ENCODE peak calls at places on chromosome 12, in four cellular contexts. One of them, this sample, is unnamed.

GRCh38 chr12:124829008-124829707 is 34.5 kb downstream of the SCARB1 start:
- DNase-seq in HCT116: no peak
- DNase-seq in fibroblast of lung: peak
- DNase-seq in DND-41: no peak
- DNase-seq in this sample: peak

GRCh38 chr12:30166416-30166815 is 382.7 kb upstream of the TMTC1 start:
- DNase-seq in HCT116: no peak
- DNase-seq in DND-41: no peak
- DNase-seq in fibroblast of lung: peak
- DNase-seq in this sample: no peak

GRCh38 chr12:47949441-47950341 is 13.7 kb upstream of the TMEM106C start:
- DNase-seq in fibroblast of lung: peak
- DNase-seq in DND-41: peak
- DNase-seq in HCT116: peak
- DNase-seq in this sample: peak

GRCh38 chr12:9752145-9752717 is 8.5 kb downstream of the CD69 start:
- DNase-seq in HCT116: no peak
- DNase-seq in fibroblast of lung: no peak
- DNase-seq in DND-41: no peak
- DNase-seq in this sample: no peak

GRCh38 chr12:64578556-64578955 is 31.7 kb upstream of the RASSF3 start:
- DNase-seq in fibroblast of lung: no peak
- DNase-seq in HCT116: no peak
- DNase-seq in DND-41: no peak
- DNase-seq in this sample: no peak

GRCh38 chr12:11689591-11690158 is 40.2 kb downstream of the ETV6 start:
- DNase-seq in DND-41: no peak
- DNase-seq in fibroblast of lung: no peak
- DNase-seq in HCT116: no peak
- DNase-seq in this sample: no peak

GRCh38 chr12:92028039-92028709 is 117.5 kb downstream of the BTG1 start:
- DNase-seq in HCT116: no peak
- DNase-seq in fibroblast of lung: peak
- DNase-seq in DND-41: no peak
- DNase-seq in this sample: peak

GRCh38 chr12:63889721-63890509 is 45.4 kb downstream of the SRGAP1 start:
- DNase-seq in DND-41: no peak
- DNase-seq in fibroblast of lung: no peak
- DNase-seq in HCT116: no peak
- DNase-seq in this sample: no peak

GRCh38 chr12:106246891-106247730 is 709 bp downstream of the CKAP4 start:
- DNase-seq in HCT116: no peak
- DNase-seq in DND-41: peak
- DNase-seq in fibroblast of lung: peak
- DNase-seq in this sample: peak

GRCh38 chr12:106248849-106249371 is 1.1 kb upstream of the CKAP4 start:
- DNase-seq in HCT116: no peak
- DNase-seq in DND-41: no peak
- DNase-seq in fibroblast of lung: peak
- DNase-seq in this sample: peak

GRCh38 chr12:106249411-106250135 is 1.8 kb upstream of the CKAP4 start:
- DNase-seq in HCT116: no peak
- DNase-seq in DND-41: no peak
- DNase-seq in fibroblast of lung: no peak
- DNase-seq in this sample: no peak

GRCh38 chr12:106247731-106248176 is at the start of gene CKAP4:
- DNase-seq in DND-41: peak
- DNase-seq in fibroblast of lung: peak
- DNase-seq in HCT116: no peak
- DNase-seq in this sample: peak

GRCh38 chr12:106248177-106248848 is 493 bp upstream of the CKAP4 start:
- DNase-seq in HCT116: no peak
- DNase-seq in DND-41: no peak
- DNase-seq in fibroblast of lung: peak
- DNase-seq in this sample: peak
- H2AFZ ChIP-seq in HCT116: no peak
- H2AFZ ChIP-seq in DND-41: peak
- H2AFZ ChIP-seq in fibroblast of lung: peak
- H2AFZ ChIP-seq in this sample: peak

GRCh38 chr12:52947738-52948423 is 1.0 kb upstream of the KRT18 start:
- DNase-seq in fibroblast of lung: no peak
- DNase-seq in DND-41: no peak
- DNase-seq in HCT116: no peak
- DNase-seq in this sample: no peak

GRCh38 chr12:52946797-52947547 is 1.9 kb upstream of the KRT18 start:
- DNase-seq in HCT116: no peak
- DNase-seq in fibroblast of lung: peak
- DNase-seq in DND-41: no peak
- DNase-seq in this sample: no peak

GRCh38 chr12:52944683-52945388 is 4.1 kb upstream of the KRT18 start:
- DNase-seq in fibroblast of lung: no peak
- DNase-seq in DND-41: no peak
- DNase-seq in HCT116: no peak
- DNase-seq in this sample: no peak

GRCh38 chr12:52945389-52946232 is 3.3 kb upstream of the KRT18 start:
- DNase-seq in fibroblast of lung: peak
- DNase-seq in HCT116: no peak
- DNase-seq in DND-41: no peak
- DNase-seq in this sample: peak

GRCh38 chr12:52946334-52946733 is 2.6 kb upstream of the KRT18 start:
- DNase-seq in HCT116: no peak
- DNase-seq in DND-41: no peak
- DNase-seq in fibroblast of lung: no peak
- DNase-seq in this sample: peak
- TF ChIP-seq EZH2 in HCT116: no peak
- TF ChIP-seq EZH2 in DND-41: no peak
- TF ChIP-seq EZH2 in fibroblast of lung: no peak
- TF ChIP-seq EZH2 in this sample: no peak

DNA sequence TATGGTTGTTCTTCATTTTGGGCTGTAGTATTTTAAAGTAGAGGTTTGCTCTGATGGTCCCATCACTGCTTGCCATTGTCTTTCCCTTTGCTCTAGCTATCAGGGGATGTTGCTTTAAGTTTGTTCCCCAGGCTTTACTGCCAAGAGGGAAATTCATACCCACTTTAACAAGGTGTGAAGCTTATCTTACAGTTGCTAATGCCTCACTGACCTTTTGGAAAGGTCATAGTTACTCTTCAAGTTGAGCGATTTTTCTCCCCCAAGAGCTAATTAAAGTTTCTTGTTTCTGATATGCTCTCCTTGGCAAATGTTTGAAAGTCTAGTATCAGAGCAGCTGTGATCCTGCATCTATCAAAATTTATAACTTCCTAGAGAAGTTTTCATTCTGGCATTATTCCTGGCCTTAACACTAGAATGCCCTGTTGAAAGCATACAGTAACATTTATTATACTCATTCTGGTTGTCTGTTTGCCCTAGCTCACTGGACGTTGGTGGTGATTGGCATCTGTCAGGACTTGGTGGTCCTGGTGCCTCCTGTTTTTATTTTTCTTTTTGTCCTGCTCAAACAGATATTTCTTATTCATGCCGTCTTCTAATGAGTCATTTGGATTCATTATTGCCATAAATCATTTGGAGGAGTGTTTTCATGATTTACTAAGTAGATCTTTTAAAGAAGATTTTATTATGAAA is 8.1 kb downstream of the ATP2A2 start:
- DNase-seq in DND-41: no peak
- DNase-seq in fibroblast of lung: no peak
- DNase-seq in HCT116: no peak
- DNase-seq in this sample: no peak
- H3K9ac ChIP-seq in DND-41: no peak
- H3K9ac ChIP-seq in fibroblast of lung: no peak
- H3K9ac ChIP-seq in HCT116: no peak
- H3K9ac ChIP-seq in this sample: no peak

GRCh38 chr12:73998894-73999293 is 538.7 kb upstream of the ATXN7L3B start:
- DNase-seq in fibroblast of lung: no peak
- DNase-seq in HCT116: no peak
- DNase-seq in DND-41: no peak
- DNase-seq in this sample: no peak
- H2AFZ ChIP-seq in fibroblast of lung: no peak
- H2AFZ ChIP-seq in HCT116: no peak
- H2AFZ ChIP-seq in DND-41: no peak
- H2AFZ ChIP-seq in this sample: no peak

DNA sequence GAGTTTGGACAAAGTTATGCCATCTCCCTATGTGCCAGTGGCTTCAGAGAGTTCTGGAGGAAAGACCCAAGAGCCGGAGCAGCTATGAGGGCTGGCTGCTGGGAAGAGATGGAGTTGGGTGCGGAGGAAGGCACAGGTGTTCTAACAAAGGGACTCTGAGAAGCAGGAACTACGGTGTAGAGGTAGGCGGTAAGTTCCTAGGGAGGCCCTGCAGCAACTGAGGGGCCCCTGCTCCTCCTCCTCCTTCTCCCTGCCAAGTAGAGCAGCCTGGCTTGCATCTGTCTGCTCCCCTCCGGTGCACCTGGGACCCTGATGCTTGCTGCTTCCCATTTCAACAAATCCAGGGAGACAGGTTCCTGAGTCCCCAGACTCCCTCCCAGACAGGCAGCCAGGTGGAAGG is 81.3 kb downstream of the ARL6IP4 start:
- DNase-seq in fibroblast of lung: no peak
- DNase-seq in DND-41: no peak
- DNase-seq in HCT116: no peak
- DNase-seq in this sample: no peak
- TF ChIP-seq EZH2 in fibroblast of lung: no peak
- TF ChIP-seq EZH2 in DND-41: no peak
- TF ChIP-seq EZH2 in HCT116: no peak
- TF ChIP-seq EZH2 in this sample: no peak

This sample was measured in mammary epithelial cell.